ENCODE peak calls at places on chromosome 18, in eight cellular contexts. One of them, this sample, is unnamed.

GRCh38 chr18:43622024-43622423 is 344.7 kb upstream of the SYT4 start:
- DNase-seq in glutamatergic neuron: no peak
- DNase-seq in activated CD8-positive, alpha-beta T cell treated with anti-CD3 and anti-CD28 coated beads for 36 hours: no peak
- DNase-seq in gastrocnemius medialis: no peak
- DNase-seq in neural progenitor cell: no peak
- DNase-seq in GM12865: no peak
- DNase-seq in MM.1S: no peak
- DNase-seq in colonic mucosa: no peak
- DNase-seq in this sample: no peak

GRCh38 chr18:67216846-67217245 is 299.7 kb downstream of the DSEL start:
- DNase-seq in glutamatergic neuron: no peak
- DNase-seq in activated CD8-positive, alpha-beta T cell treated with anti-CD3 and anti-CD28 coated beads for 36 hours: no peak
- DNase-seq in gastrocnemius medialis: no peak
- DNase-seq in neural progenitor cell: no peak
- DNase-seq in GM12865: no peak
- DNase-seq in MM.1S: no peak
- DNase-seq in colonic mucosa: no peak
- DNase-seq in this sample: no peak

GRCh38 chr18:48862678-48863270 is 88.0 kb downstream of the SMAD7 start:
- DNase-seq in glutamatergic neuron: peak
- DNase-seq in activated CD8-positive, alpha-beta T cell treated with anti-CD3 and anti-CD28 coated beads for 36 hours: no peak
- DNase-seq in gastrocnemius medialis: no peak
- DNase-seq in neural progenitor cell: no peak
- DNase-seq in GM12865: no peak
- DNase-seq in MM.1S: no peak
- DNase-seq in colonic mucosa: no peak
- DNase-seq in this sample: no peak

GRCh38 chr18:54440292-54440691 is 82.6 kb downstream of the C18orf54 start:
- DNase-seq in glutamatergic neuron: no peak
- DNase-seq in activated CD8-positive, alpha-beta T cell treated with anti-CD3 and anti-CD28 coated beads for 36 hours: no peak
- DNase-seq in gastrocnemius medialis: no peak
- DNase-seq in neural progenitor cell: no peak
- DNase-seq in GM12865: no peak
- DNase-seq in MM.1S: no peak
- DNase-seq in colonic mucosa: no peak
- DNase-seq in this sample: no peak

GRCh38 chr18:22314406-22314805 is 103.3 kb downstream of the CTAGE1 start:
- DNase-seq in glutamatergic neuron: no peak
- DNase-seq in activated CD8-positive, alpha-beta T cell treated with anti-CD3 and anti-CD28 coated beads for 36 hours: no peak
- DNase-seq in gastrocnemius medialis: no peak
- DNase-seq in neural progenitor cell: no peak
- DNase-seq in GM12865: no peak
- DNase-seq in MM.1S: no peak
- DNase-seq in colonic mucosa: no peak
- DNase-seq in this sample: no peak

GRCh38 chr18:73006331-73006730 is 138.5 kb upstream of the NETO1 start:
- DNase-seq in glutamatergic neuron: no peak
- DNase-seq in activated CD8-positive, alpha-beta T cell treated with anti-CD3 and anti-CD28 coated beads for 36 hours: no peak
- DNase-seq in gastrocnemius medialis: no peak
- DNase-seq in neural progenitor cell: no peak
- DNase-seq in GM12865: no peak
- DNase-seq in MM.1S: no peak
- DNase-seq in colonic mucosa: no peak
- DNase-seq in this sample: no peak

GRCh38 chr18:13640266-13640860 is 86.0 kb downstream of the FAM210A start:
- DNase-seq in glutamatergic neuron: no peak
- DNase-seq in activated CD8-positive, alpha-beta T cell treated with anti-CD3 and anti-CD28 coated beads for 36 hours: no peak
- DNase-seq in gastrocnemius medialis: no peak
- DNase-seq in neural progenitor cell: no peak
- DNase-seq in GM12865: no peak
- DNase-seq in MM.1S: no peak
- DNase-seq in colonic mucosa: no peak
- DNase-seq in this sample: no peak

GRCh38 chr18:2050702-2051201 is 520.6 kb downstream of the METTL4 start:
- DNase-seq in glutamatergic neuron: no peak
- DNase-seq in activated CD8-positive, alpha-beta T cell treated with anti-CD3 and anti-CD28 coated beads for 36 hours: no peak
- DNase-seq in gastrocnemius medialis: no peak
- DNase-seq in neural progenitor cell: no peak
- DNase-seq in GM12865: no peak
- DNase-seq in MM.1S: no peak
- DNase-seq in colonic mucosa: no peak
- DNase-seq in this sample: no peak

GRCh38 chr18:6281874-6282273 is 132.8 kb downstream of the L3MBTL4 start:
- DNase-seq in glutamatergic neuron: no peak
- DNase-seq in activated CD8-positive, alpha-beta T cell treated with anti-CD3 and anti-CD28 coated beads for 36 hours: no peak
- DNase-seq in gastrocnemius medialis: no peak
- DNase-seq in neural progenitor cell: no peak
- DNase-seq in GM12865: no peak
- DNase-seq in MM.1S: no peak
- DNase-seq in colonic mucosa: no peak
- DNase-seq in this sample: no peak
- TF ChIP-seq CTCF in glutamatergic neuron: no peak
- TF ChIP-seq CTCF in activated CD8-positive, alpha-beta T cell treated with anti-CD3 and anti-CD28 coated beads for 36 hours: no peak
- TF ChIP-seq CTCF in gastrocnemius medialis: no peak
- TF ChIP-seq CTCF in neural progenitor cell: no peak
- TF ChIP-seq CTCF in GM12865: no peak
- TF ChIP-seq CTCF in MM.1S: no peak
- TF ChIP-seq CTCF in colonic mucosa: no peak
- TF ChIP-seq CTCF in this sample: no peak

GRCh38 chr18:45916302-45916701 is 50.8 kb downstream of the EPG5 start:
- DNase-seq in glutamatergic neuron: no peak
- DNase-seq in activated CD8-positive, alpha-beta T cell treated with anti-CD3 and anti-CD28 coated beads for 36 hours: peak
- DNase-seq in gastrocnemius medialis: no peak
- DNase-seq in neural progenitor cell: peak
- DNase-seq in GM12865: peak
- DNase-seq in MM.1S: no peak
- DNase-seq in colonic mucosa: no peak
- DNase-seq in this sample: no peak
- TF ChIP-seq CTCF in glutamatergic neuron: no peak
- TF ChIP-seq CTCF in activated CD8-positive, alpha-beta T cell treated with anti-CD3 and anti-CD28 coated beads for 36 hours: peak
- TF ChIP-seq CTCF in gastrocnemius medialis: no peak
- TF ChIP-seq CTCF in neural progenitor cell: peak
- TF ChIP-seq CTCF in GM12865: peak
- TF ChIP-seq CTCF in MM.1S: peak
- TF ChIP-seq CTCF in colonic mucosa: no peak
- TF ChIP-seq CTCF in this sample: no peak

GRCh38 chr18:64966667-64967066 is 784.1 kb upstream of the CDH7 start:
- DNase-seq in glutamatergic neuron: peak
- DNase-seq in activated CD8-positive, alpha-beta T cell treated with anti-CD3 and anti-CD28 coated beads for 36 hours: no peak
- DNase-seq in gastrocnemius medialis: no peak
- DNase-seq in neural progenitor cell: peak
- DNase-seq in GM12865: no peak
- DNase-seq in MM.1S: peak
- DNase-seq in colonic mucosa: no peak
- DNase-seq in this sample: no peak
- TF ChIP-seq CTCF in glutamatergic neuron: no peak
- TF ChIP-seq CTCF in activated CD8-positive, alpha-beta T cell treated with anti-CD3 and anti-CD28 coated beads for 36 hours: no peak
- TF ChIP-seq CTCF in gastrocnemius medialis: no peak
- TF ChIP-seq CTCF in neural progenitor cell: peak
- TF ChIP-seq CTCF in GM12865: no peak
- TF ChIP-seq CTCF in MM.1S: peak
- TF ChIP-seq CTCF in colonic mucosa: no peak
- TF ChIP-seq CTCF in this sample: no peak

GRCh38 chr18:9474983-9475642 is at the start of gene RALBP1:
- DNase-seq in glutamatergic neuron: peak
- DNase-seq in activated CD8-positive, alpha-beta T cell treated with anti-CD3 and anti-CD28 coated beads for 36 hours: peak
- DNase-seq in gastrocnemius medialis: peak
- DNase-seq in neural progenitor cell: peak
- DNase-seq in GM12865: peak
- DNase-seq in MM.1S: peak
- DNase-seq in colonic mucosa: peak
- DNase-seq in this sample: peak
- TF ChIP-seq CTCF in glutamatergic neuron: no peak
- TF ChIP-seq CTCF in activated CD8-positive, alpha-beta T cell treated with anti-CD3 and anti-CD28 coated beads for 36 hours: no peak
- TF ChIP-seq CTCF in gastrocnemius medialis: no peak
- TF ChIP-seq CTCF in neural progenitor cell: peak
- TF ChIP-seq CTCF in GM12865: no peak
- TF ChIP-seq CTCF in MM.1S: no peak
- TF ChIP-seq CTCF in colonic mucosa: no peak
- TF ChIP-seq CTCF in this sample: no peak

GRCh38 chr18:23529597-23529996 is 26.3 kb downstream of the RMC1 start:
- DNase-seq in glutamatergic neuron: no peak
- DNase-seq in activated CD8-positive, alpha-beta T cell treated with anti-CD3 and anti-CD28 coated beads for 36 hours: no peak
- DNase-seq in gastrocnemius medialis: no peak
- DNase-seq in neural progenitor cell: no peak
- DNase-seq in GM12865: no peak
- DNase-seq in MM.1S: no peak
- DNase-seq in colonic mucosa: no peak
- DNase-seq in this sample: no peak

GRCh38 chr18:23531912-23532311 is 28.6 kb downstream of the RMC1 start:
- DNase-seq in glutamatergic neuron: no peak
- DNase-seq in activated CD8-positive, alpha-beta T cell treated with anti-CD3 and anti-CD28 coated beads for 36 hours: no peak
- DNase-seq in gastrocnemius medialis: no peak
- DNase-seq in neural progenitor cell: no peak
- DNase-seq in GM12865: no peak
- DNase-seq in MM.1S: no peak
- DNase-seq in colonic mucosa: no peak
- DNase-seq in this sample: no peak

GRCh38 chr18:23526516-23527063 is 23.3 kb downstream of the RMC1 start:
- DNase-seq in glutamatergic neuron: no peak
- DNase-seq in activated CD8-positive, alpha-beta T cell treated with anti-CD3 and anti-CD28 coated beads for 36 hours: no peak
- DNase-seq in gastrocnemius medialis: no peak
- DNase-seq in neural progenitor cell: no peak
- DNase-seq in GM12865: no peak
- DNase-seq in MM.1S: no peak
- DNase-seq in colonic mucosa: no peak
- DNase-seq in this sample: no peak

GRCh38 chr18:23530195-23530594 is 26.9 kb downstream of the RMC1 start:
- DNase-seq in glutamatergic neuron: no peak
- DNase-seq in activated CD8-positive, alpha-beta T cell treated with anti-CD3 and anti-CD28 coated beads for 36 hours: no peak
- DNase-seq in gastrocnemius medialis: no peak
- DNase-seq in neural progenitor cell: no peak
- DNase-seq in GM12865: no peak
- DNase-seq in MM.1S: no peak
- DNase-seq in colonic mucosa: no peak
- DNase-seq in this sample: no peak

GRCh38 chr18:23528580-23529472 is 25.5 kb downstream of the RMC1 start:
- DNase-seq in glutamatergic neuron: no peak
- DNase-seq in activated CD8-positive, alpha-beta T cell treated with anti-CD3 and anti-CD28 coated beads for 36 hours: no peak
- DNase-seq in gastrocnemius medialis: no peak
- DNase-seq in neural progenitor cell: no peak
- DNase-seq in GM12865: no peak
- DNase-seq in MM.1S: no peak
- DNase-seq in colonic mucosa: peak
- DNase-seq in this sample: no peak
- TF ChIP-seq CTCF in glutamatergic neuron: no peak
- TF ChIP-seq CTCF in activated CD8-positive, alpha-beta T cell treated with anti-CD3 and anti-CD28 coated beads for 36 hours: no peak
- TF ChIP-seq CTCF in gastrocnemius medialis: no peak
- TF ChIP-seq CTCF in neural progenitor cell: no peak
- TF ChIP-seq CTCF in GM12865: no peak
- TF ChIP-seq CTCF in MM.1S: no peak
- TF ChIP-seq CTCF in colonic mucosa: no peak
- TF ChIP-seq CTCF in this sample: no peak

This sample was measured in natural killer cell.